ENCODE peak calls at places on chromosomes 5 and 9, in eight cellular contexts. One of them, this sample, is unnamed.

GRCh38 chr9:32863291-32863690 is 80.0 kb downstream of the TMEM215 start:
- DNase-seq in stromal cell of bone marrow: no peak
- DNase-seq in lung: no peak
- DNase-seq in hypothalamus: no peak
- DNase-seq in small intestine: no peak
- DNase-seq in kidney: no peak
- DNase-seq in islet precursor cell: no peak
- DNase-seq in stimulated activated naive B cell treated with anti-CD40 and anti-IgM and Interleukin-4, amounts not matched to agents 10 μg/mL and 1 μg/mL and 100 μg/mL, for 72 hours: no peak
- DNase-seq in this sample: no peak

GRCh38 chr5:135761746-135762145 is 72.7 kb upstream of the SLC25A48 start:
- DNase-seq in islet precursor cell: no peak
- DNase-seq in stromal cell of bone marrow: no peak
- DNase-seq in kidney: no peak
- DNase-seq in hypothalamus: no peak
- DNase-seq in lung: peak
- DNase-seq in stimulated activated naive B cell treated with anti-CD40 and anti-IgM and Interleukin-4, amounts not matched to agents 10 μg/mL and 1 μg/mL and 100 μg/mL, for 72 hours: no peak
- DNase-seq in small intestine: no peak
- DNase-seq in this sample: no peak

GRCh38 chr5:77777281-77777892 is 1.2 kb upstream of the TBCA start:
- DNase-seq in stromal cell of bone marrow: no peak
- DNase-seq in small intestine: peak
- DNase-seq in hypothalamus: no peak
- DNase-seq in islet precursor cell: peak
- DNase-seq in stimulated activated naive B cell treated with anti-CD40 and anti-IgM and Interleukin-4, amounts not matched to agents 10 μg/mL and 1 μg/mL and 100 μg/mL, for 72 hours: no peak
- DNase-seq in lung: no peak
- DNase-seq in kidney: no peak
- DNase-seq in this sample: peak

GRCh38 chr5:2334686-2335085 is 416.8 kb downstream of the IRX2 start:
- DNase-seq in stimulated activated naive B cell treated with anti-CD40 and anti-IgM and Interleukin-4, amounts not matched to agents 10 μg/mL and 1 μg/mL and 100 μg/mL, for 72 hours: no peak
- DNase-seq in stromal cell of bone marrow: no peak
- DNase-seq in islet precursor cell: peak
- DNase-seq in lung: no peak
- DNase-seq in small intestine: no peak
- DNase-seq in hypothalamus: no peak
- DNase-seq in kidney: no peak
- DNase-seq in this sample: no peak

GRCh38 chr5:95617057-95617456 is 2.8 kb upstream of the GPR150 start:
- DNase-seq in stromal cell of bone marrow: no peak
- DNase-seq in small intestine: no peak
- DNase-seq in islet precursor cell: no peak
- DNase-seq in hypothalamus: no peak
- DNase-seq in lung: no peak
- DNase-seq in stimulated activated naive B cell treated with anti-CD40 and anti-IgM and Interleukin-4, amounts not matched to agents 10 μg/mL and 1 μg/mL and 100 μg/mL, for 72 hours: no peak
- DNase-seq in kidney: no peak
- DNase-seq in this sample: peak

GRCh38 chr5:75037106-75037505 is 15.3 kb downstream of the GCNT4 start:
- DNase-seq in stromal cell of bone marrow: peak
- DNase-seq in islet precursor cell: peak
- DNase-seq in stimulated activated naive B cell treated with anti-CD40 and anti-IgM and Interleukin-4, amounts not matched to agents 10 μg/mL and 1 μg/mL and 100 μg/mL, for 72 hours: no peak
- DNase-seq in small intestine: peak
- DNase-seq in lung: peak
- DNase-seq in kidney: no peak
- DNase-seq in hypothalamus: no peak
- DNase-seq in this sample: peak

GRCh38 chr9:35748858-35749514 is at the start of the genes GBA2 and RGP1:
- DNase-seq in stimulated activated naive B cell treated with anti-CD40 and anti-IgM and Interleukin-4, amounts not matched to agents 10 μg/mL and 1 μg/mL and 100 μg/mL, for 72 hours: peak
- DNase-seq in kidney: peak
- DNase-seq in hypothalamus: peak
- DNase-seq in small intestine: peak
- DNase-seq in lung: peak
- DNase-seq in stromal cell of bone marrow: no peak
- DNase-seq in islet precursor cell: peak
- DNase-seq in this sample: peak

GRCh38 chr5:78509884-78510769 is 138.4 kb downstream of the LHFPL2 start:
- DNase-seq in lung: peak
- DNase-seq in hypothalamus: peak
- DNase-seq in kidney: peak
- DNase-seq in islet precursor cell: peak
- DNase-seq in stromal cell of bone marrow: no peak
- DNase-seq in small intestine: peak
- DNase-seq in stimulated activated naive B cell treated with anti-CD40 and anti-IgM and Interleukin-4, amounts not matched to agents 10 μg/mL and 1 μg/mL and 100 μg/mL, for 72 hours: peak
- DNase-seq in this sample: no peak

GRCh38 chr5:97142521-97143254 is at the start of gene LIX1:
- DNase-seq in small intestine: peak
- DNase-seq in stromal cell of bone marrow: no peak
- DNase-seq in islet precursor cell: peak
- DNase-seq in stimulated activated naive B cell treated with anti-CD40 and anti-IgM and Interleukin-4, amounts not matched to agents 10 μg/mL and 1 μg/mL and 100 μg/mL, for 72 hours: no peak
- DNase-seq in lung: no peak
- DNase-seq in hypothalamus: peak
- DNase-seq in kidney: no peak
- DNase-seq in this sample: peak

GRCh38 chr9:79651251-79651795 is 79.6 kb downstream of the TLE4 start:
- DNase-seq in kidney: no peak
- DNase-seq in small intestine: no peak
- DNase-seq in stimulated activated naive B cell treated with anti-CD40 and anti-IgM and Interleukin-4, amounts not matched to agents 10 μg/mL and 1 μg/mL and 100 μg/mL, for 72 hours: no peak
- DNase-seq in hypothalamus: no peak
- DNase-seq in stromal cell of bone marrow: no peak
- DNase-seq in lung: peak
- DNase-seq in islet precursor cell: no peak
- DNase-seq in this sample: no peak

GRCh38 chr9:534886-535285 is 306.6 kb upstream of the DMRT1 start:
- DNase-seq in stimulated activated naive B cell treated with anti-CD40 and anti-IgM and Interleukin-4, amounts not matched to agents 10 μg/mL and 1 μg/mL and 100 μg/mL, for 72 hours: no peak
- DNase-seq in kidney: no peak
- DNase-seq in hypothalamus: peak
- DNase-seq in lung: no peak
- DNase-seq in islet precursor cell: no peak
- DNase-seq in stromal cell of bone marrow: no peak
- DNase-seq in small intestine: no peak
- DNase-seq in this sample: peak

GRCh38 chr9:130663258-130664171 is 879 bp upstream of the PRDM12 start:
- DNase-seq in lung: no peak
- DNase-seq in stromal cell of bone marrow: no peak
- DNase-seq in islet precursor cell: no peak
- DNase-seq in small intestine: no peak
- DNase-seq in hypothalamus: no peak
- DNase-seq in stimulated activated naive B cell treated with anti-CD40 and anti-IgM and Interleukin-4, amounts not matched to agents 10 μg/mL and 1 μg/mL and 100 μg/mL, for 72 hours: no peak
- DNase-seq in kidney: no peak
- DNase-seq in this sample: no peak

GRCh38 chr9:91680129-91680528 is 256.5 kb upstream of the NFIL3 start:
- DNase-seq in small intestine: no peak
- DNase-seq in kidney: no peak
- DNase-seq in stromal cell of bone marrow: no peak
- DNase-seq in lung: no peak
- DNase-seq in stimulated activated naive B cell treated with anti-CD40 and anti-IgM and Interleukin-4, amounts not matched to agents 10 μg/mL and 1 μg/mL and 100 μg/mL, for 72 hours: no peak
- DNase-seq in hypothalamus: no peak
- DNase-seq in islet precursor cell: no peak
- DNase-seq in this sample: peak

GRCh38 chr5:169637856-169638190 is 748 bp downstream of the DOCK2 start:
- DNase-seq in small intestine: peak
- DNase-seq in hypothalamus: no peak
- DNase-seq in stromal cell of bone marrow: no peak
- DNase-seq in kidney: no peak
- DNase-seq in stimulated activated naive B cell treated with anti-CD40 and anti-IgM and Interleukin-4, amounts not matched to agents 10 μg/mL and 1 μg/mL and 100 μg/mL, for 72 hours: peak
- DNase-seq in islet precursor cell: no peak
- DNase-seq in lung: peak
- DNase-seq in this sample: no peak

This sample was measured in RPMI7951.